ENCODE peak calls at places on chromosome 21, in ten cellular contexts. R is K562, O is HFF-Myc, D is AG04450, U is Panc1, V is uterus, N is MM.1S, W is psoas muscle, L is tibial artery, A is heart left ventricle. M is an unnamed sample.

GRCh38 chr21:21158376-21158918 is 160.2 kb downstream of the NCAM2 start:
- DNase-seq in R (no peak), O (no peak), D (no peak), U (no peak), V (no peak), N (no peak), W (no peak), L (no peak), A (no peak), M (no peak)

GRCh38 chr21:43645414-43645891 is 13.8 kb downstream of the HSF2BP start:
- DNase-seq in R (peak), O (peak), D (peak), U (peak), V (peak), N (peak), W (no peak), L (peak), A (no peak), M (no peak)

GRCh38 chr21:46122241-46122671 is 24.3 kb downstream of the COL6A2 start:
- DNase-seq in R (no peak), O (no peak), D (no peak), U (no peak), V (peak), N (no peak), W (no peak), L (peak), A (peak), M (no peak)

GRCh38 chr21:37071561-37072238 is 1.2 kb downstream of the PIGP start:
- DNase-seq in R (peak), O (no peak), D (no peak), U (no peak), V (peak), N (no peak), W (peak), L (peak), A (no peak), M (peak)

GRCh38 chr21:17903029-17903806 is 84.1 kb upstream of the C21orf91 start:
- DNase-seq in R (no peak), O (no peak), D (peak), U (no peak), V (no peak), N (peak), W (no peak), L (no peak), A (no peak), M (no peak)

GRCh38 chr21:36859744-36860501 is 106.5 kb downstream of the HLCS start:
- DNase-seq in R (peak), O (no peak), D (no peak), U (peak), V (peak), N (peak), W (peak), L (peak), A (peak), M (no peak)

GRCh38 chr21:38027901-38028300 is 111.6 kb upstream of the KCNJ6 start:
- DNase-seq in R (no peak), O (peak), D (no peak), U (no peak), V (no peak), N (no peak), W (no peak), L (no peak), A (no peak), M (peak)

GRCh38 chr21:38769253-38769780 is 36.4 kb upstream of the ETS2 start:
- DNase-seq in R (no peak), O (no peak), D (peak), U (peak), V (no peak), N (no peak), W (no peak), L (no peak), A (no peak), M (no peak)

GRCh38 chr21:38591138-38591537 is 92.9 kb upstream of the ERG start:
- DNase-seq in R (no peak), O (no peak), D (no peak), U (no peak), V (no peak), N (no peak), W (no peak), L (no peak), A (no peak), M (no peak)

GRCh38 chr21:42263591-42264131 is 44.7 kb downstream of the ABCG1 start:
- DNase-seq in R (no peak), O (no peak), D (no peak), U (no peak), V (peak), N (no peak), W (peak), L (peak), A (no peak), M (no peak)

GRCh38 chr21:38785483-38785882 is 20.2 kb upstream of the ETS2 start:
- DNase-seq in R (no peak), O (no peak), D (no peak), U (no peak), V (no peak), N (no peak), W (no peak), L (no peak), A (no peak), M (no peak)

GRCh38 chr21:38329176-38329575 is 72.4 kb downstream of the KCNJ15 start:
- DNase-seq in R (no peak), O (no peak), D (no peak), U (no peak), V (no peak), N (no peak), W (no peak), L (no peak), A (no peak), M (no peak)

GRCh38 chr21:14968821-14969220 is 96.0 kb downstream of the NRIP1 start:
- DNase-seq in R (no peak), O (no peak), D (no peak), U (no peak), V (no peak), N (no peak), W (no peak), L (no peak), A (no peak), M (no peak)

GRCh38 chr21:36791695-36792451 is 93.0 kb downstream of the SIM2 start:
- DNase-seq in R (no peak), O (no peak), D (no peak), U (no peak), V (no peak), N (no peak), W (no peak), L (no peak), A (no peak), M (no peak)

GRCh38 chr21:41897047-41897669 is 18.0 kb upstream of the PRDM15 start:
- DNase-seq in R (no peak), O (no peak), D (no peak), U (no peak), V (no peak), N (no peak), W (no peak), L (no peak), A (no peak), M (no peak)

GRCh38 chr21:42016364-42016985 is 6.3 kb upstream of the ZBTB21 start:
- DNase-seq in R (no peak), O (no peak), D (no peak), U (no peak), V (no peak), N (no peak), W (no peak), L (no peak), A (no peak), M (no peak)

GRCh38 chr21:46062471-46063211 is 35.3 kb upstream of the COL6A2 start:
- DNase-seq in R (no peak), O (no peak), D (no peak), U (no peak), V (no peak), N (no peak), W (peak), L (no peak), A (no peak), M (no peak)

GRCh38 chr21:17497345-17497744 is 15.5 kb upstream of the CXADR start:
- DNase-seq in R (no peak), O (no peak), D (no peak), U (no peak), V (no peak), N (no peak), W (no peak), L (no peak), A (no peak), M (no peak)

GRCh38 chr21:26127073-26127814 is 43.3 kb downstream of the APP start:
- DNase-seq in R (no peak), O (no peak), D (no peak), U (no peak), V (no peak), N (no peak), W (no peak), L (no peak), A (no peak), M (no peak)

GRCh38 chr21:26131554-26131953 is 39.0 kb downstream of the APP start:
- DNase-seq in R (no peak), O (no peak), D (no peak), U (no peak), V (no peak), N (no peak), W (no peak), L (no peak), A (no peak), M (no peak)

GRCh38 chr21:26127918-26128317 is 42.7 kb downstream of the APP start:
- DNase-seq in R (no peak), O (no peak), D (no peak), U (no peak), V (no peak), N (peak), W (no peak), L (no peak), A (no peak), M (no peak)

GRCh38 chr21:26126168-26126553 is 44.4 kb downstream of the APP start:
- DNase-seq in R (no peak), O (no peak), D (no peak), U (no peak), V (no peak), N (no peak), W (no peak), L (no peak), A (no peak), M (no peak)

DNA sequence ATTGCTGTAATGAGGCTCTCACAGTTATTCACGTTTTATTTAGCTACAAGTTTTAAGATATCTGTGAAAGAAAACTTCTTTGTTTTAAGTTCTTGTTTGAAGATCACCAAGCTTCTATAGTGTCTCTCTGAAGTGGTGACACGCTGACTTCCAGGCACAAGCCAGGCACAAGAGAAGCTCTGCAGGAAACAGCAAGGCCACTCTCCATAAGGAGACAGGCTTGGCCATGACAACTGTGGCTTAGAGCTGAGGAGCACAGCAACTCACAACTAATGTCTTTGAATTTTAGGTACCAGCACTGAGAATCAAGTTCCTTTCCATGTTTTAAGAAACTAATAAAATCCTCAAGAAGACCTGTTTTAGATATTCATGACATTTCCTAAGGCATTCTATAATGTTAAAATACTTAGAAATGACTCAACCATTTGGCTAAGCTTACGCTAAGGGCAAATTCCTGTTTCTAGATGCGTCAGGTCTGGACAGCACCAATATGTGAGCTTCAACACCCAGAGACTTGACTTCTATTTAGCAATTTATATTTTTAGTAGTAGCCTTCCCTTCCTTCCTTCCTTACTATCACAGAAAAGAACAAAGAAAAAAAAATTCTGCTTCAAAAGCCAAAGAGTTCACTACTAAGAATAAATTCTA is 40.2 kb downstream of the APP start:
- DNase-seq in R (no peak), O (no peak), D (no peak), U (no peak), V (no peak), N (no peak), W (no peak), L (no peak), A (no peak), M (no peak)
- H3K4me3 ChIP-seq in R (no peak), O (no peak), D (no peak), U (no peak), V (no peak), N (no peak), W (no peak), L (no peak), A (no peak), M (no peak)

GRCh38 chr21:32424674-32425073 is 12.2 kb downstream of the EVA1C start:
- DNase-seq in R (no peak), O (no peak), D (no peak), U (no peak), V (no peak), N (no peak), W (no peak), L (no peak), A (no peak), M (no peak)

GRCh38 chr21:32426066-32426465 is 13.6 kb downstream of the EVA1C start:
- DNase-seq in R (no peak), O (no peak), D (no peak), U (no peak), V (no peak), N (no peak), W (no peak), L (no peak), A (no peak), M (no peak)

GRCh38 chr21:32423846-32424535 is 11.5 kb downstream of the EVA1C start:
- DNase-seq in R (no peak), O (no peak), D (no peak), U (no peak), V (no peak), N (no peak), W (no peak), L (no peak), A (no peak), M (no peak)

GRCh38 chr21:32426592-32427051 is 14.1 kb downstream of the EVA1C start:
- DNase-seq in R (no peak), O (no peak), D (no peak), U (no peak), V (no peak), N (no peak), W (no peak), L (no peak), A (no peak), M (no peak)

DNA sequence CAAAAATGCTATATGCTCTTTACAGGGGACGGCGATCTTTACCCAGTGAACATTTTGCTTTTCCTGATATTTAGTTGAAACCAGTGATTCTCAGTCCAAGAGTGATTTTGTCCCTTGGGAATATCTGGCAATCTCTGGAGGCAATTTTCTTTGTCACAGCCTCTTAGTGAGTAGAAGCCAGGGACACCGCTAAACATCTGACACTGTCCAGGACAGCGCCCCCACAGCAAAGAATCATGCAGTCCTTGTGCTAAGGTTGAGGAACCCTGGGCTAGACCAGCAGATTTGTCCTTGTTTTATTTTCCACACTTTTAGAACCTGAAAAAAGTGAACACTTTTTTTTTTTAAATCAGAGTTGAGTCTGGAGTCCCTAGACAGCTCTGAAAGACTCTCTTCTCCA is 13.1 kb downstream of the EVA1C start:
- DNase-seq in R (peak), O (no peak), D (no peak), U (no peak), V (no peak), N (no peak), W (no peak), L (no peak), A (no peak), M (no peak)
- TF ChIP-seq CTCF in R (peak), O (no peak), D (no peak), U (peak), V (no peak), N (no peak), W (no peak), L (no peak), A (no peak), M (no peak)

GRCh38 chr21:28272272-28272992 is 720.2 kb downstream of the LTN1 start:
- DNase-seq in R (no peak), O (no peak), D (no peak), U (no peak), V (no peak), N (peak), W (no peak), L (no peak), A (no peak), M (no peak)

GRCh38 chr21:28267449-28267848 is 725.2 kb downstream of the LTN1 start:
- DNase-seq in R (no peak), O (no peak), D (no peak), U (no peak), V (no peak), N (no peak), W (no peak), L (no peak), A (no peak), M (no peak)

GRCh38 chr21:28268685-28269084 is 724.0 kb downstream of the LTN1 start:
- DNase-seq in R (no peak), O (no peak), D (no peak), U (no peak), V (no peak), N (no peak), W (no peak), L (no peak), A (no peak), M (no peak)

GRCh38 chr21:28266061-28266460 is 726.6 kb downstream of the LTN1 start:
- DNase-seq in R (no peak), O (no peak), D (no peak), U (no peak), V (no peak), N (no peak), W (no peak), L (no peak), A (no peak), M (no peak)

GRCh38 chr21:28269173-28269572 is 723.5 kb downstream of the LTN1 start:
- DNase-seq in R (no peak), O (no peak), D (no peak), U (no peak), V (no peak), N (no peak), W (no peak), L (no peak), A (no peak), M (no peak)
- H3K4me3 ChIP-seq in R (no peak), O (no peak), D (no peak), U (no peak), V (no peak), N (no peak), W (no peak), L (no peak), A (no peak), M (no peak)

GRCh38 chr21:35458406-35458805 is 409.3 kb upstream of the RUNX1 start:
- DNase-seq in R (no peak), O (no peak), D (no peak), U (no peak), V (no peak), N (no peak), W (no peak), L (no peak), A (no peak), M (no peak)
- TF ChIP-seq CTCF in R (no peak), O (no peak), D (no peak), U (no peak), V (no peak), N (no peak), W (no peak), L (no peak), A (no peak), M (no peak)

DNA sequence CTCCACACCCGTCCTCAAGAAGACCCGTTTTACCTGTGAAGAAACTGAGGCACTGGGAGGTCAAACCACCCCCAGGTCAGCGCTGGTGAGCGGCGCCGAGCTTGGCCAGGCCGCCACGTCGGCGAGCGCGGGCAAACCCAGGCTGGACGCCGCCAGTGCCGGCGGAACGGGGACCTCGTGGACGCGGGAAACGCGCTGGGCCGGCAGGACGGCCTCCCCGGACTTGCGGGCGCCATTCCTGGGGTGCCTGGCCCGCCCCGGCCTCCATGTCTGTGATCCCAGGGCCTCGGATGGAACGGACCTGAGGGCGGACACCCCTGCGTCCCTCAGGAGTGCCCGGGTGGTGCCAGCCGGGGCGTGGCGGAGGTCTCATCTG is 762 bp upstream of the SUMO3 start:
- DNase-seq in R (no peak), O (no peak), D (no peak), U (no peak), V (no peak), N (no peak), W (no peak), L (no peak), A (peak), M (no peak)
- H3K4me3 ChIP-seq in R (peak), O (peak), D (peak), U (peak), V (peak), N (peak), W (peak), L (peak), A (peak), M (peak)